ENCODE peak calls at places on chromosomes 5 and 9, in four cellular contexts. T is anterior cingulate cortex, H is frontal cortex, L is G401. Q is an unnamed sample.

GRCh38 chr5:6745706-6746217 is 32.5 kb downstream of the TENT4A start:
- DNase-seq in T (no peak), H (peak), L (peak), Q (peak)

GRCh38 chr9:83509372-83509771 is 28.8 kb downstream of the FRMD3 start:
- DNase-seq in T (no peak), H (no peak), L (no peak), Q (no peak)

GRCh38 chr9:131038256-131039128 is 29.5 kb downstream of the LAMC3 start:
- DNase-seq in T (no peak), H (no peak), L (no peak), Q (no peak)

GRCh38 chr9:76379494-76379893 is 14.7 kb downstream of the RFK start:
- DNase-seq in T (no peak), H (no peak), L (no peak), Q (no peak)

GRCh38 chr9:105651806-105652205 is 10.5 kb upstream of the TAL2 start:
- DNase-seq in T (no peak), H (no peak), L (no peak), Q (no peak)

GRCh38 chr5:171055881-171056454 is 194.2 kb downstream of the RANBP17 start:
- DNase-seq in T (no peak), H (no peak), L (no peak), Q (no peak)

GRCh38 chr9:127130661-127131538 is 8.5 kb upstream of the ANGPTL2 start:
- DNase-seq in T (no peak), H (peak), L (peak), Q (peak)

GRCh38 chr5:173291722-173292658 is 36.2 kb downstream of the STC2 start:
- DNase-seq in T (no peak), H (no peak), L (no peak), Q (no peak)

GRCh38 chr5:125117556-125117955 is 371.1 kb upstream of the ZNF608 start:
- DNase-seq in T (no peak), H (no peak), L (peak), Q (peak)

GRCh38 chr9:15135167-15135792 is 171.7 kb downstream of the TTC39B start:
- DNase-seq in T (peak), H (peak), L (peak), Q (peak)

GRCh38 chr5:1521054-1521453 is 2.7 kb downstream of the LPCAT1 start:
- DNase-seq in T (no peak), H (no peak), L (peak), Q (peak)

GRCh38 chr9:20426019-20426418 is 196.3 kb downstream of the MLLT3 start:
- DNase-seq in T (no peak), H (no peak), L (no peak), Q (no peak)

GRCh38 chr5:26791433-26791832 is 247.0 kb downstream of the CDH9 start:
- DNase-seq in T (no peak), H (no peak), L (no peak), Q (no peak)

GRCh38 chr5:59874675-59875074 is 18.9 kb downstream of the PDE4D start:
- DNase-seq in T (no peak), H (no peak), L (no peak), Q (no peak)

GRCh38 chr5:6717247-6717646 is 4.0 kb downstream of the TENT4A start:
- DNase-seq in T (no peak), H (no peak), L (no peak), Q (no peak)

GRCh38 chr9:93054758-93055704 is 3.5 kb upstream of the SUSD3 start:
- DNase-seq in T (no peak), H (no peak), L (no peak), Q (peak)

GRCh38 chr5:136374003-136374402 is 8.7 kb upstream of the TRPC7 start:
- DNase-seq in T (no peak), H (no peak), L (peak), Q (no peak)

GRCh38 chr5:76513486-76513885 is 109.7 kb downstream of the F2RL2 start:
- DNase-seq in T (no peak), H (no peak), L (no peak), Q (no peak)

GRCh38 chr9:31275419-31275818 is 1109.0 kb upstream of the ACO1 start:
- DNase-seq in T (no peak), H (no peak), L (no peak), Q (no peak)

GRCh38 chr9:29038332-29038731 is 1465.1 kb upstream of the C9orf72 start:
- DNase-seq in T (no peak), H (no peak), L (no peak), Q (no peak)

GRCh38 chr9:99569840-99570239 is 251.8 kb upstream of the NR4A3 start:
- DNase-seq in T (no peak), H (no peak), L (no peak), Q (no peak)

GRCh38 chr9:68964102-68964541 is 49.8 kb downstream of the PRKACG start:
- DNase-seq in T (no peak), H (no peak), L (no peak), Q (no peak)

GRCh38 chr5:80704221-80704620 is 49.4 kb upstream of the DHFR start:
- DNase-seq in T (no peak), H (no peak), L (no peak), Q (no peak)

GRCh38 chr9:137550958-137551655 is 572 bp upstream of the MRPL41 start:
- DNase-seq in T (no peak), H (no peak), L (no peak), Q (peak)

GRCh38 chr9:128293091-128293490 is 17.0 kb downstream of the SWI5 start:
- DNase-seq in T (no peak), H (no peak), L (no peak), Q (no peak)

GRCh38 chr5:9009931-9010652 is 535.8 kb downstream of the SEMA5A start:
- DNase-seq in T (no peak), H (no peak), L (no peak), Q (no peak)

GRCh38 chr5:115850771-115851416 is 9.2 kb downstream of the AP3S1 start:
- DNase-seq in T (no peak), H (no peak), L (no peak), Q (no peak)

GRCh38 chr5:61277190-61277589 is 54.9 kb upstream of the ZSWIM6 start:
- DNase-seq in T (no peak), H (no peak), L (no peak), Q (peak)

GRCh38 chr5:168771698-168772097 is 192.5 kb upstream of the PANK3 start:
- DNase-seq in T (no peak), H (no peak), L (no peak), Q (no peak)

GRCh38 chr9:96222132-96222531 is 79.8 kb downstream of the HSD17B3 start:
- DNase-seq in T (no peak), H (no peak), L (no peak), Q (no peak)

GRCh38 chr5:139867109-139867508 is 71.5 kb downstream of the PSD2 start:
- DNase-seq in T (no peak), H (no peak), L (no peak), Q (no peak)

GRCh38 chr5:95760291-95761191 is 29.4 kb downstream of the RHOBTB3 start:
- DNase-seq in T (no peak), H (no peak), L (no peak), Q (no peak)